ENCODE peak calls at places on chromosomes 2 and 18, in four cellular contexts. L is WTC11, Y is GM12878, O is HepG2. X is an unnamed sample.

GRCh38 chr2:160375037-160375436 is 118.6 kb downstream of the RBMS1 start:
- DNase-seq in L (no peak), Y (no peak), O (no peak), X (no peak)

GRCh38 chr2:178523596-178524134 is 43.4 kb downstream of the PLEKHA3 start:
- DNase-seq in L (no peak), Y (no peak), O (no peak), X (no peak)

GRCh38 chr18:78789850-78790249 is 189.8 kb upstream of the SALL3 start:
- DNase-seq in L (no peak), Y (no peak), O (no peak), X (no peak)

GRCh38 chr2:102437122-102437521 is 14.2 kb downstream of the IL18RAP start:
- DNase-seq in L (no peak), Y (no peak), O (no peak), X (no peak)

GRCh38 chr2:74436804-74437695 is 4.7 kb downstream of the RTKN start:
- DNase-seq in L (no peak), Y (no peak), O (no peak), X (no peak)

GRCh38 chr2:36567711-36568408 is 30.1 kb downstream of the FEZ2 start:
- DNase-seq in L (no peak), Y (no peak), O (no peak), X (no peak)

GRCh38 chr2:85744771-85745601 is 8.8 kb upstream of the ATOH8 start:
- DNase-seq in L (no peak), Y (no peak), O (no peak), X (no peak)

GRCh38 chr18:50410008-50410407 is 35.2 kb downstream of the SKA1 start:
- DNase-seq in L (peak), Y (no peak), O (no peak), X (peak)

GRCh38 chr2:70922591-70923234 is 13.0 kb upstream of the ATP6V1B1 start:
- DNase-seq in L (no peak), Y (no peak), O (no peak), X (no peak)

GRCh38 chr2:3460161-3460560 is 59.2 kb downstream of the ADI1 start:
- DNase-seq in L (no peak), Y (no peak), O (no peak), X (no peak)

GRCh38 chr18:26700201-26700600 is 151.8 kb upstream of the KCTD1 start:
- DNase-seq in L (no peak), Y (no peak), O (no peak), X (no peak)

GRCh38 chr18:79740741-79741700 is 56.7 kb upstream of the KCNG2 start:
- DNase-seq in L (no peak), Y (no peak), O (no peak), X (no peak)

GRCh38 chr2:157315901-157316300 is 9.7 kb downstream of the ERMN start:
- DNase-seq in L (peak), Y (no peak), O (no peak), X (no peak)

GRCh38 chr2:185202416-185202815 is 536.2 kb upstream of the FSIP2 start:
- DNase-seq in L (no peak), Y (no peak), O (no peak), X (no peak)

GRCh38 chr2:145957929-145958328 is 1438.0 kb upstream of the ZEB2 start:
- DNase-seq in L (no peak), Y (no peak), O (no peak), X (no peak)

GRCh38 chr18:26574958-26575864 is 26.9 kb upstream of the KCTD1 start:
- DNase-seq in L (peak), Y (no peak), O (peak), X (peak)

GRCh38 chr2:108145551-108145950 is 94.2 kb upstream of the SULT1C3 start:
- DNase-seq in L (no peak), Y (no peak), O (no peak), X (no peak)

GRCh38 chr2:137969418-137969765 is 5.1 kb downstream of the HNMT start:
- DNase-seq in L (no peak), Y (no peak), O (no peak), X (no peak)

GRCh38 chr2:205387350-205388045 is 294.8 kb upstream of the NRP2 start:
- DNase-seq in L (no peak), Y (no peak), O (no peak), X (no peak)

GRCh38 chr2:220959391-220959802 is 612.7 kb downstream of the EPHA4 start:
- DNase-seq in L (no peak), Y (no peak), O (no peak), X (no peak)

GRCh38 chr2:76953733-76954347 is 568.3 kb downstream of the LRRTM4 start:
- DNase-seq in L (peak), Y (peak), O (peak), X (peak)

DNA sequence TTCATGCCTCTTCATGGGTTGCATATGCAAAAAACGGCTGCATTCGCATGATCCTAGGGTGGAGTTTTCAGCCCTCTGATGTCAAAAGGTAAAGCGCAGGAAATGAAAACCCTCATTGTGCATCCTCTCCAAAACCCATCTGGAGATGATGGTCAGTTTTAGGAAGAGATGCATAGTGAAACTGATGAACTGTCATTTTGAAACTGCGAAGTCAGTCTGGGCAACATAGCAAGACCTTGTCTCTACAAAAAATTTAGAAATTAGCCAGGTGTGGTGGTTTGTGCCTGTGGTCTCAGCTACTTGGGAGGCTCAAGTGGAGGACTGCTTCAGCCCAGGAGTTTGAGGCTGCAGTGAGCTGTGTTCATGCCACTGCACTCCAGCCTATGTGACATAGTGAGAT is 2.5 kb upstream of the TTLL4 start:
- DNase-seq in L (no peak), Y (peak), O (no peak), X (no peak)
- TF ChIP-seq CBFB in L (no peak), Y (peak), O (no peak), X (no peak)

GRCh38 chr2:48305569-48305968 is 224.4 kb upstream of the STON1 start:
- DNase-seq in L (no peak), Y (no peak), O (peak), X (no peak)
- TF ChIP-seq CBFB in L (no peak), Y (no peak), O (no peak), X (no peak)

DNA sequence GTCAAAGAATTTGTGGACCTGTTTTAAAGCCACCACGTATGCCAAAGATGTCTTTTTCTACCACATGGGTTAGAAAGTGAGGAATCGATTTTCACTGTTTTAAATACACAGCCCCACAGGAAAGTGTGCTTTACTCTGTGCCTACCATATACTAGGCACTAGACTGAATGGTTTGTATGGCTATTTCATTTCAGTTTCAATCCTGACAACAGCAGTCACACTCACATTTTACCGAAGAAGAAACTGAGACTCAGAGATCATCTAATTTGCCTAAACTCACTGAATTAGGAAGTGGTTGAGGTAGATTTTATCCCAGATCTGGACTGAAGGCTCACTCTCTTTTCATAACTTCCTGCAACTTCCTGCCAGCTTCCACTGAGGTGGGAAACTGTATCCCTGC is 176.4 kb downstream of the ALK start:
- DNase-seq in L (no peak), Y (no peak), O (no peak), X (no peak)
- TF ChIP-seq CBFB in L (no peak), Y (no peak), O (no peak), X (no peak)

GRCh38 chr2:239955086-239955988 is 69.8 kb downstream of the NDUFA10 start:
- DNase-seq in L (no peak), Y (no peak), O (no peak), X (no peak)
- TF ChIP-seq CBFB in L (no peak), Y (no peak), O (no peak), X (no peak)

GRCh38 chr18:57629399-57629798 is 7.8 kb upstream of the NARS1 start:
- DNase-seq in L (no peak), Y (no peak), O (no peak), X (no peak)

GRCh38 chr18:57619881-57620280 is 1.8 kb downstream of the NARS1 start:
- DNase-seq in L (no peak), Y (no peak), O (no peak), X (no peak)

GRCh38 chr18:57621252-57621607 is 406 bp downstream of the NARS1 start:
- DNase-seq in L (no peak), Y (no peak), O (no peak), X (no peak)

GRCh38 chr18:57627488-57627887 is 5.9 kb upstream of the NARS1 start:
- DNase-seq in L (no peak), Y (no peak), O (no peak), X (no peak)

GRCh38 chr18:57624988-57625387 is 3.4 kb upstream of the NARS1 start:
- DNase-seq in L (no peak), Y (no peak), O (no peak), X (no peak)
- TF ChIP-seq CBFB in L (no peak), Y (no peak), O (no peak), X (no peak)

GRCh38 chr18:54509793-54510192 is 81.3 kb upstream of the DYNAP start:
- DNase-seq in L (no peak), Y (no peak), O (no peak), X (no peak)

GRCh38 chr18:54503495-54503894 is 87.5 kb upstream of the DYNAP start:
- DNase-seq in L (no peak), Y (no peak), O (no peak), X (no peak)

DNA sequence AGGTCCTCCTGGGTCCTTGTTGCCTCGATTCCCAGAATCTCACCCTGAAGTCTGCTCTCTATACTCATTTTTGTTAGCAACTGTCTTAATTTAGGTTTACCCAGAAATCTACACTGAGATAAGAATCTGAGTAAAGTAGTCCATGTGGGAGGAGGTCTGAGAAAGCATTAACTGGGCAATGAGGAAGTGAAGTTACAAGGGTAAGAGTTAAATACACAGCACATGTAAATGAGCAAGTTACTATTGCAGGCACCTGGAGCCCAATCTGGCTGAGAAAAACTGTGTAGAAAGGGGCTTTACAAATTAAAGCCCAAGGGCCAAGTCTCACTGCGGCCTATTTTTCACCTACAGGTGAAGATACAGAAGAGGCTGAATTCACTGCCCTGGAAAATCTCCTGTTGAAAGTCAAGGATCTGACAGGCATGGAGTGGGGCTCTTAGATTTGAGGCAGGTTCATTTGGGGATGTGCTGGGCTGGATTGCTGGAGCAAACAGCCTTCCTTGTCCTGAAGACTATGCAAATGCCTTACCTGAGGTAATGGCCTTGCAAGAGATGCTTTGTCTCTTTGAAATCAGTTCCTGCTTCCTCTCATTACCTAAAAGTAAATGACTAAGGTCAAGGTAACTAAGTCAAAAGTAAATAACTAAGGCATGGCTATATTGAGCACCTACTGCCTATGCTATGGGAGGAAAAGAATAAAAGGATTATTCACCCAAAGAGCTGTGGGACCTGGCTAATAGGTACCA is 84.4 kb upstream of the DYNAP start:
- DNase-seq in L (no peak), Y (no peak), O (no peak), X (no peak)
- TF ChIP-seq CBFB in L (no peak), Y (no peak), O (no peak), X (no peak)

GRCh38 chr18:34023471-34023870 is 201.2 kb downstream of the NOL4 start:
- DNase-seq in L (no peak), Y (no peak), O (no peak), X (no peak)
- TF ChIP-seq CBFB in L (no peak), Y (no peak), O (no peak), X (no peak)

GRCh38 chr2:127196549-127196948 is 23.6 kb downstream of the CYP27C1 start:
- DNase-seq in L (no peak), Y (no peak), O (no peak), X (no peak)

GRCh38 chr2:127195140-127196074 is 24.7 kb downstream of the CYP27C1 start:
- DNase-seq in L (no peak), Y (no peak), O (no peak), X (no peak)

GRCh38 chr2:127199223-127199622 is 20.9 kb downstream of the CYP27C1 start:
- DNase-seq in L (no peak), Y (no peak), O (no peak), X (no peak)

GRCh38 chr2:127196998-127197397 is 23.1 kb downstream of the CYP27C1 start:
- DNase-seq in L (no peak), Y (peak), O (peak), X (peak)

GRCh38 chr2:127197475-127198385 is 22.4 kb downstream of the CYP27C1 start:
- DNase-seq in L (peak), Y (peak), O (peak), X (peak)
- TF ChIP-seq CBFB in L (no peak), Y (no peak), O (no peak), X (no peak)

DNA sequence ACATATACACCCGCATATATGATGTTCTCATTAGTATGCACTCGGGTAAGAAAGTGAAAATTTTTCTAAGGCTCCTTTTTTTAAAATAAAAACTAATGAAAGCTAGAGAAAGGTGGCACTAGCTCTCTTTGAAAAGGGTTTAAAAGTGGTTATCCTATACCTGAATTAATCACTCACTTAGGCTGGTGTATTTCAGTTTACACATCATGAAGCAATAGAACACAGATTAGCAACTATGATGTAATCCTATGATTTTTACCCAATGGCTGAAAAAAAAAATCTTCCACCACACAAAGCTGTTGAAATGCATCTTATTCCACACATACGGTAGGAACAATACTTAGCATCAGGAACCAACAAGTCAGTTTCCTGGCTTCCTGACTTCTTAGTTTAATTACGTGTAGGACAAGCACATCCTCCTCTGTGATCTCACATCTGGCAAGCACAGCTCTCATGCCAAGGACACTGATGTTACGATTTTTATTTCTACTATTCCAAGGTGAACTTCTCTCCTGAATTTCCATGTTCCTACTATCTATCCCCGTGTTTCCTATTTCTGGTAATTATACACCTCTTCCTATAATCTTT is 374.1 kb downstream of the NCKAP5 start:
- DNase-seq in L (no peak), Y (no peak), O (no peak), X (no peak)
- TF ChIP-seq CBFB in L (no peak), Y (no peak), O (no peak), X (no peak)

GRCh38 chr18:744824-745597 is 32.6 kb upstream of the ENOSF1 start:
- DNase-seq in L (no peak), Y (no peak), O (no peak), X (no peak)

DNA sequence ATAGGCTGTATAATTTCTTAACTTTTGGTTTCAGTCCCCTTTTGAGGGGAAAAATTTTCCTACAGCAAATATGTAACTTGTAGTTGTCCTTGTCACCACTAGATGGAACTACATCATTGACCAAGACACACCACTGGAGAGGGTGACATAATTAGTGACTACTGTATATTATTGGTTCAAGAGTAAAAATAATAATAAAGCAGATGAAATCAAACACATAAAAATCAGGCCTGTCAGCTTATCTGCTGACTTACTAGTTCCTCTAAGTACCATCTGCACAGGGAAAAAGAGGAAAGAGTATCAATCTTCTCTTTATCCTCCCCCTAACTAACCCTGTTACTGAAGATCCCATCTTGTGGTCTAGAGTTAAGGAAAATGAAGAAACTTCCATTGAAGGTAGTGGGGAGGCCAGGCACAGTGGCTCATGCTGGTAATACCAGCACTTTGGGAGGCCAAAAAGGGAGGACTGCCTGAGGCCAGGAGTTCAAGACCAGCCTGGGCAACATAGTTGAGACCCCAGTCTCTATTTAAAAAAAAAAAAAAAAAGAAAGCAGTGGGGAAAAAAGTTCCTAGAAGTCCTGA is 29.6 kb upstream of the ENOSF1 start:
- DNase-seq in L (no peak), Y (peak), O (peak), X (peak)
- TF ChIP-seq CBFB in L (no peak), Y (no peak), O (no peak), X (no peak)

X was measured in K562.